ENCODE peak calls at places on chromosomes 2 and 18, in nine cellular contexts. Z is H54; R is right cardiac atrium; A is NCI-H2171 treated with DMSO at 0.1 percent for 48 hours; J is adrenal gland; S is NCI-H345; D is effector CD4-positive, alpha-beta T cell; G is left lung; V is activated T-helper 1 cell treated with anti-CD3 and anti-CD28 coated beads, Interleukin-12 subunit alpha, Interleukin-12 subunit beta, Interleukin-2, Interleukin-4 antibody, amounts not matched to agents 30 ng/mL and 10 ng/mL and 1 ng/mL, durations not matched to agents 14 hours and 24 hours and 36 hours. W is an unnamed sample.

GRCh38 chr2:241372376-241372992 is 16.4 kb downstream of the FARP2 start:
- DNase-seq in S (peak; percentile 48), R (no peak), G (no peak), Z (no peak), J (no peak), A (no peak), D (no peak), V (no peak), W (no peak)

GRCh38 chr2:9076210-9076609 is 72.7 kb upstream of the MBOAT2 start:
- DNase-seq in S (no peak), R (no peak), D (no peak), J (peak; percentile 29), V (no peak), Z (no peak), A (no peak), G (no peak), W (no peak)

GRCh38 chr2:190961918-190962487 is 52.0 kb downstream of the STAT1 start:
- DNase-seq in A (no peak), G (no peak), S (no peak), Z (no peak), J (peak; percentile 15), R (no peak), D (no peak), V (no peak), W (no peak)

GRCh38 chr18:42675810-42676209 is 439.7 kb downstream of the RIT2 start:
- DNase-seq in Z (no peak), V (no peak), G (no peak), R (no peak), J (no peak), S (peak; percentile 88), A (peak; percentile 66), D (no peak), W (no peak)

GRCh38 chr2:14220101-14220500 is 412.4 kb upstream of the LRATD1 start:
- DNase-seq in G (no peak), Z (no peak), R (no peak), A (no peak), V (no peak), D (no peak), S (no peak), J (no peak), W (no peak)

GRCh38 chr2:176490061-176490861 is 221.0 kb downstream of the MTX2 start:
- DNase-seq in V (no peak), R (peak; percentile 85), A (no peak), J (no peak), D (no peak), Z (no peak), S (no peak), G (peak; percentile 35), W (peak; percentile 56)

GRCh38 chr2:143524001-143524608 is 394.9 kb downstream of the ARHGAP15 start:
- DNase-seq in A (no peak), J (no peak), R (no peak), D (no peak), G (no peak), V (no peak), S (no peak), Z (no peak), W (no peak)

GRCh38 chr2:98086491-98087446 is at the start of gene VWA3B:
- DNase-seq in G (peak; percentile 71), V (peak; percentile 57), D (no peak), S (peak; percentile 90), J (peak; percentile 63), R (peak; percentile 86), A (peak; percentile 62), Z (peak; percentile 18), W (peak; percentile 79)

GRCh38 chr2:128388414-128389032 is 69.9 kb upstream of the HS6ST1 start:
- DNase-seq in G (peak; percentile 29), R (no peak), A (no peak), V (no peak), D (no peak), Z (no peak), J (no peak), S (no peak), W (no peak)

GRCh38 chr2:105595536-105595935 is 149.2 kb upstream of the NCK2 start:
- DNase-seq in J (no peak), S (no peak), V (no peak), Z (no peak), A (no peak), D (no peak), R (no peak), G (no peak), W (no peak)

GRCh38 chr2:157849591-157849990 is 26.5 kb downstream of the ACVR1 start:
- DNase-seq in S (no peak), J (no peak), G (no peak), D (no peak), Z (no peak), A (no peak), R (no peak), V (no peak), W (no peak)

GRCh38 chr2:164495491-164496223 is 125.6 kb downstream of the GRB14 start:
- DNase-seq in S (no peak), V (no peak), Z (peak; percentile 13), J (no peak), D (no peak), A (peak; percentile 3), G (no peak), R (no peak), W (no peak)

GRCh38 chr18:9985641-9986040 is 71.8 kb downstream of the VAPA start:
- DNase-seq in R (no peak), D (no peak), J (no peak), Z (no peak), S (no peak), A (no peak), G (no peak), V (no peak), W (no peak)

GRCh38 chr18:8478166-8478967 is 130.9 kb upstream of the RAB12 start:
- DNase-seq in V (peak; percentile 24), A (peak; percentile 28), G (peak; percentile 46), Z (peak; percentile 60), J (peak; percentile 54), R (peak; percentile 80), S (peak; percentile 72), D (peak; percentile 27), W (peak; percentile 78)

GRCh38 chr18:35039633-35040032 is 1.6 kb upstream of the MAPRE2 start:
- DNase-seq in D (no peak), G (no peak), A (peak; percentile 21), J (no peak), R (no peak), Z (no peak), V (no peak), S (no peak), W (no peak)

GRCh38 chr2:36677386-36677785 is 19.1 kb upstream of the VIT start:
- DNase-seq in V (no peak), J (no peak), D (no peak), Z (no peak), G (no peak), A (no peak), S (no peak), R (no peak), W (no peak)

GRCh38 chr2:62811972-62812371 is 106.5 kb downstream of the EHBP1 start:
- DNase-seq in V (no peak), J (no peak), A (no peak), S (no peak), G (no peak), R (no peak), D (no peak), Z (no peak), W (no peak)

GRCh38 chr18:62505669-62506494 is 16.9 kb upstream of the ZCCHC2 start:
- DNase-seq in D (no peak), J (no peak), R (no peak), S (no peak), G (no peak), A (no peak), Z (no peak), V (peak; percentile 25), W (no peak)

GRCh38 chr2:28736034-28736433 is 15.6 kb upstream of the PPP1CB start:
- DNase-seq in A (no peak), D (no peak), G (peak; percentile 71), S (peak; percentile 56), Z (no peak), J (peak; percentile 90), R (peak; percentile 81), V (no peak), W (peak; percentile 93)

GRCh38 chr2:156147594-156148330 is 184.8 kb downstream of the NR4A2 start:
- DNase-seq in G (no peak), S (no peak), V (no peak), R (no peak), Z (no peak), D (no peak), J (no peak), A (no peak), W (no peak)

GRCh38 chr18:63237911-63238710 is 81.5 kb downstream of the BCL2 start:
- DNase-seq in V (no peak), D (no peak), R (no peak), A (no peak), Z (peak; percentile 50), S (no peak), J (peak; percentile 24), G (no peak), W (peak; percentile 79)

W was measured in testis.